ENCODE peak calls at places on chromosome 6, in six cellular contexts. Q is left lung; I is effector memory CD4-positive, alpha-beta T cell; H is hepatocyte; P is aorta; S is IMR-90. A is an unnamed sample.

GRCh38 chr6:136070815-136071214 is 179.3 kb downstream of the MTFR2 start:
- DNase-seq in H (no peak), S (no peak), Q (no peak), P (no peak), I (no peak), A (no peak)

GRCh38 chr6:79076881-79077641 is 993 bp downstream of the PHIP start:
- DNase-seq in Q (peak; percentile 99), S (peak; percentile 95), H (peak; percentile 95), P (peak; percentile 94), I (peak; percentile 84), A (peak; percentile 95)

GRCh38 chr6:12196326-12196936 is 93.7 kb upstream of the EDN1 start:
- DNase-seq in P (no peak), H (no peak), Q (no peak), S (peak; percentile 83), I (no peak), A (no peak)

GRCh38 chr6:124999105-124999764 is 37.0 kb downstream of the RNF217 start:
- DNase-seq in H (no peak), Q (no peak), P (no peak), S (no peak), I (no peak), A (no peak)

GRCh38 chr6:71351190-71351589 is 62.6 kb downstream of the OGFRL1 start:
- DNase-seq in I (no peak), H (peak; percentile 25), P (no peak), S (no peak), Q (no peak), A (no peak)

GRCh38 chr6:32271427-32271826 is 47.6 kb upstream of the NOTCH4 start:
- DNase-seq in I (no peak), S (no peak), Q (no peak), H (no peak), P (no peak), A (no peak)

GRCh38 chr6:148790404-148790803 is 43.6 kb downstream of the UST start:
- DNase-seq in S (no peak), Q (no peak), P (no peak), H (no peak), I (no peak), A (no peak)

GRCh38 chr6:79467716-79468115 is 69.5 kb downstream of the LCA5 start:
- DNase-seq in H (no peak), I (no peak), P (no peak), S (peak; percentile 4), Q (no peak), A (no peak)

GRCh38 chr6:34115396-34116314 is 30.2 kb downstream of the GRM4 start:
- DNase-seq in Q (no peak), I (no peak), P (no peak), S (peak; percentile 10), H (peak; percentile 74), A (no peak)

GRCh38 chr6:44054635-44055559 is 72.4 kb downstream of the MRPL14 start:
- DNase-seq in S (peak; percentile 62), P (peak; percentile 38), Q (no peak), H (no peak), I (no peak), A (no peak)

GRCh38 chr6:79038061-79038460 is 40.0 kb downstream of the PHIP start:
- DNase-seq in I (no peak), P (no peak), S (peak; percentile 3), H (no peak), Q (no peak), A (no peak)

GRCh38 chr6:68326762-68327161 is 308.3 kb upstream of the ADGRB3 start:
- DNase-seq in I (no peak), H (no peak), S (no peak), Q (peak; percentile 13), P (no peak), A (no peak)

GRCh38 chr6:29924731-29925130 is 17.6 kb upstream of the HLA-A start:
- DNase-seq in I (no peak), Q (no peak), H (no peak), S (no peak), P (no peak), A (no peak)

GRCh38 chr6:26623339-26623859 is 26.6 kb downstream of the ABT1 start:
- DNase-seq in H (no peak), S (no peak), I (no peak), P (no peak), Q (no peak), A (no peak)

GRCh38 chr6:168192195-168192900 is 113.3 kb upstream of the FRMD1 start:
- DNase-seq in S (no peak), I (no peak), H (no peak), Q (no peak), P (no peak), A (no peak)

GRCh38 chr6:45655630-45656422 is 278.1 kb upstream of the SUPT3H start:
- DNase-seq in I (no peak), P (no peak), H (peak; percentile 59), Q (no peak), S (peak; percentile 99), A (no peak)

GRCh38 chr6:121437861-121438651 is 2.6 kb downstream of the GJA1 start:
- DNase-seq in P (no peak), I (no peak), S (peak; percentile 52), H (peak; percentile 26), Q (no peak), A (no peak)

GRCh38 chr6:145963216-145964068 is 716 bp downstream of the SHPRH start:
- DNase-seq in H (peak; percentile 72), S (peak; percentile 43), P (peak; percentile 73), Q (peak; percentile 86), I (peak; percentile 8), A (peak; percentile 46)

GRCh38 chr6:113050010-113050893 is 703.1 kb downstream of the RFPL4B start:
- DNase-seq in S (peak; percentile 44), H (no peak), P (no peak), I (no peak), Q (no peak), A (no peak)

GRCh38 chr6:139699335-139699734 is 324.9 kb upstream of the CITED2 start:
- DNase-seq in I (no peak), S (peak; percentile 65), H (no peak), P (no peak), Q (no peak), A (no peak)

GRCh38 chr6:132764370-132764769 is 6.7 kb upstream of the VNN2 start:
- DNase-seq in H (peak; percentile 61), I (no peak), P (peak; percentile 63), Q (peak; percentile 71), S (peak; percentile 83), A (no peak)

GRCh38 chr6:139490482-139490881 is 116.0 kb upstream of the CITED2 start:
- DNase-seq in Q (no peak), S (peak; percentile 58), P (no peak), H (no peak), I (peak; percentile 3), A (peak; percentile 55)

GRCh38 chr6:69785697-69786096 is 11.1 kb downstream of the LMBRD1 start:
- DNase-seq in P (no peak), S (no peak), H (no peak), Q (no peak), I (no peak), A (no peak)

GRCh38 chr6:98539669-98540207 is 294.6 kb upstream of the POU3F2 start:
- DNase-seq in Q (no peak), S (no peak), P (no peak), I (no peak), H (no peak), A (no peak)

GRCh38 chr6:16338577-16339262 is 100.3 kb downstream of the GMPR start:
- DNase-seq in I (no peak), S (peak; percentile 100), P (peak; percentile 85), H (peak; percentile 87), Q (no peak), A (no peak)

GRCh38 chr6:12185081-12185673 is 105.0 kb upstream of the EDN1 start:
- DNase-seq in I (no peak), P (no peak), H (no peak), S (no peak), Q (no peak), A (no peak)

GRCh38 chr6:16346831-16347230 is 108.4 kb downstream of the GMPR start:
- DNase-seq in Q (no peak), I (no peak), H (no peak), P (no peak), S (no peak), A (no peak)

GRCh38 chr6:27565839-27566779 is 93.2 kb upstream of the ZNF184 start:
- DNase-seq in I (no peak), S (no peak), Q (no peak), P (no peak), H (peak; percentile 67), A (no peak)

GRCh38 chr6:114154812-114155211 is 183.9 kb upstream of the HDAC2 start:
- DNase-seq in H (no peak), Q (no peak), S (no peak), P (no peak), I (no peak), A (no peak)

GRCh38 chr6:11766589-11767450 is 11.8 kb downstream of the ADTRP start:
- DNase-seq in P (no peak), Q (no peak), H (peak; percentile 70), S (peak; percentile 98), I (no peak), A (no peak)

GRCh38 chr6:39432311-39433025 is 110.0 kb upstream of the KCNK16 start:
- DNase-seq in Q (no peak), I (no peak), H (no peak), P (no peak), S (no peak), A (no peak)
- H3K4me3 ChIP-seq in Q (no peak overlapping the region), I (no peak overlapping the region), H (no peak overlapping the region), P (no peak overlapping the region), S (no peak overlapping the region), A (no peak overlapping the region)

GRCh38 chr6:21791066-21791465 is 197.5 kb downstream of the SOX4 start:
- DNase-seq in Q (no peak), S (no peak), P (no peak), I (no peak), H (no peak), A (no peak)
- H3K4me3 ChIP-seq in Q (no peak overlapping the region), S (no peak overlapping the region), P (no peak overlapping the region), I (no peak overlapping the region), H (no peak overlapping the region), A (no peak overlapping the region)

GRCh38 chr6:8082954-8083858 is 19.0 kb upstream of the BLOC1S5 start:
- DNase-seq in P (peak; percentile 65), S (peak; percentile 96), Q (no peak), I (no peak), H (peak; percentile 16), A (no peak)
- H3K4me3 ChIP-seq in P (no peak overlapping the region), S (no peak overlapping the region), Q (no peak overlapping the region), I (no peak overlapping the region), H (no peak overlapping the region), A (no peak overlapping the region)

DNA sequence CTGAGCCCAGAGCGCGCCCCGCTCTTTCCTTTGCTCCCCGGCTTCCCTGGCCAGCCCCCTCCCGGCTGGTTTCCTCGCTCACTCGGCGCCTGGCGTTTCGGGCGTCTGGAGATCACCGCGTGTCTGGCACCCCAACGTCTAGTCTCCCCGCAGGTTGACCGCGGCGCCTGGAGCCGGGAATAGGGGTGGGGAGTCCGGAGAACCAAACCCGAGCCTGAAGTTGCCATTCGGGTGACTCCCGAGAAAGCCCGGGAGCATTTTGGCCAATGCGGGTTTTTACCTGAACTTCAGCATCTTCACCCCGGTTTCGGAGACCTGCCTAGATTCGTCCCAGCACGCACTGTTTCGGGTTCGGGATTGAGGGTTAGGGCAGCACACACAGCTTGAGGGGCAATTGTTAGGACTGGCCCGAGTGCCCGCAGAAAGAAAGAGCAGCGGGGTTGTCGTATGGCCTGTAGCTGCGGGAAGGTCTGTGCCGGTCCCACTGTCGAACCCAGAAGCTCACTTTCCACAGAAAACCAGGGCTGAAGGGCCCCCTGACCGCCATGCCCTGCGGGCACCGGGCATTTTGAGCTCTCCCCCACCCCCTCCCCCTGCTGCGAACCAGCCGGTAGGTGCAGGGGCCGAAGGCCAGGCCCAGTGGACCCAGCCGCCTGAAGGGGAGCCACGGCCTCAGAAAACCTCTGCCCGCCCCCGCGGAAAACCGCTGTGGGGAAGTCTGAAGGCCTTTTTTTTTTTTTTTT is 2.1 kb downstream of the FOXP4 start:
- DNase-seq in I (no peak), H (peak; percentile 65), Q (no peak), S (no peak), P (no peak), A (peak; percentile 22)
- H3K4me3 ChIP-seq in I (peak overlapping the region; percentile 58), H (peak overlapping the region; percentile 97), Q (peak overlapping the region; percentile 73), S (peak overlapping the region; percentile 93), P (peak overlapping the region; percentile 96), A (peak overlapping the region; percentile 76)

A was measured in CD4-positive, alpha-beta memory T cell.